ENCODE peak calls at places on chromosome 11, in six cellular contexts. F, C, H, G, I and X are unnamed samples.

GRCh38 chr11:61056566-61056965 is 45.7 kb upstream of the CD5 start:
- DNase-seq in F (no peak), I (no peak), H (no peak), C (peak; percentile 54), G (no peak), X (no peak)

GRCh38 chr11:587978-588380 is 11.7 kb downstream of the PHRF1 start:
- DNase-seq in C (no peak), G (no peak), H (peak; percentile 58), F (peak; percentile 54), I (peak; percentile 58), X (no peak)

GRCh38 chr11:87535513-87535912 is 497.8 kb downstream of the TMEM135 start:
- DNase-seq in C (no peak), I (no peak), H (no peak), G (no peak), F (no peak), X (no peak)

GRCh38 chr11:8034604-8035224 is 46.3 kb upstream of the TUB start:
- DNase-seq in F (no peak), H (no peak), C (no peak), I (no peak), G (no peak), X (peak; percentile 70)

GRCh38 chr11:45692808-45693453 is 27.5 kb upstream of the CHST1 start:
- DNase-seq in F (no peak), G (no peak), C (no peak), H (no peak), I (no peak), X (no peak)

GRCh38 chr11:108620958-108621772 is 27.6 kb upstream of the EXPH5 start:
- DNase-seq in C (no peak), I (peak; percentile 10), G (no peak), F (no peak), H (no peak), X (no peak)

GRCh38 chr11:2789331-2789730 is 89.5 kb upstream of the KCNQ1OT1 start:
- DNase-seq in F (no peak), H (peak; percentile 28), C (no peak), G (no peak), I (no peak), X (peak; percentile 49)

GRCh38 chr11:75313457-75314272 is 37.8 kb downstream of the ARRB1 start:
- DNase-seq in G (peak; percentile 55), H (peak; percentile 77), I (peak; percentile 81), C (peak; percentile 36), F (no peak), X (no peak)

GRCh38 chr11:92671081-92671480 is 298.4 kb upstream of the MTNR1B start:
- DNase-seq in I (no peak), F (no peak), C (no peak), H (no peak), G (no peak), X (no peak)

GRCh38 chr11:1952806-1953482 is 5.8 kb downstream of the MRPL23 start:
- DNase-seq in G (no peak), C (no peak), H (peak; percentile 23), F (no peak), I (no peak), X (peak; percentile 13)

GRCh38 chr11:18611196-18611595 is 11.6 kb downstream of the MISFA start:
- DNase-seq in I (peak; percentile 18), F (no peak), H (no peak), G (no peak), C (no peak), X (no peak)

GRCh38 chr11:134293119-134294113 is 17.2 kb downstream of the GLB1L3 start:
- DNase-seq in G (no peak), I (no peak), H (no peak), F (no peak), C (no peak), X (peak; percentile 49)

GRCh38 chr11:225734-226453 is 10.2 kb downstream of the SIRT3 start:
- DNase-seq in G (no peak), H (no peak), I (peak; percentile 50), F (no peak), C (no peak), X (peak; percentile 15)

GRCh38 chr11:61679893-61680621 is at the start of gene DAGLA:
- DNase-seq in I (peak; percentile 43), F (peak; percentile 66), G (peak; percentile 62), H (peak; percentile 91), C (peak; percentile 86), X (peak; percentile 47)

GRCh38 chr11:128776434-128777284 is 82.8 kb downstream of the FLI1 start:
- DNase-seq in H (peak; percentile 81), F (peak; percentile 41), G (no peak), I (peak; percentile 33), C (peak; percentile 72), X (no peak)

GRCh38 chr11:102494216-102494615 is 36.3 kb downstream of the MMP7 start:
- DNase-seq in C (no peak), H (no peak), I (peak; percentile 51), F (peak; percentile 15), G (no peak), X (no peak)

GRCh38 chr11:123776160-123776559 is 21.8 kb upstream of the OR6X1 start:
- DNase-seq in C (no peak), I (no peak), F (no peak), H (no peak), G (no peak), X (no peak)

GRCh38 chr11:1745701-1746320 is 4.6 kb downstream of the IFITM10 start:
- DNase-seq in F (no peak), C (no peak), H (no peak), G (no peak), I (no peak), X (no peak)

GRCh38 chr11:93477684-93478234 is 65.4 kb downstream of the SMCO4 start:
- DNase-seq in C (no peak), G (no peak), H (no peak), F (no peak), I (peak; percentile 11), X (no peak)

GRCh38 chr11:77244277-77245014 is 57.0 kb downstream of the GDPD4 start:
- DNase-seq in F (no peak), C (no peak), I (peak; percentile 85), H (no peak), G (no peak), X (no peak)

GRCh38 chr11:43830928-43831440 is 49.6 kb upstream of the ALKBH3 start:
- DNase-seq in C (peak; percentile 7), H (no peak), G (no peak), F (peak; percentile 84), I (peak; percentile 100), X (no peak)

GRCh38 chr11:17376493-17376892 is 12.0 kb downstream of the KCNJ11 start:
- DNase-seq in I (no peak), F (no peak), C (no peak), H (no peak), G (no peak), X (no peak)

GRCh38 chr11:17375547-17375946 is 12.9 kb downstream of the KCNJ11 start:
- DNase-seq in G (no peak), F (no peak), C (no peak), H (no peak), I (no peak), X (no peak)

GRCh38 chr11:17381156-17381555 is 7.3 kb downstream of the KCNJ11 start:
- DNase-seq in C (no peak), I (peak; percentile 62), G (no peak), H (no peak), F (no peak), X (no peak)

GRCh38 chr11:17379383-17380180 is 8.9 kb downstream of the KCNJ11 start:
- DNase-seq in H (no peak), C (no peak), G (no peak), F (no peak), I (no peak), X (no peak)

DNA sequence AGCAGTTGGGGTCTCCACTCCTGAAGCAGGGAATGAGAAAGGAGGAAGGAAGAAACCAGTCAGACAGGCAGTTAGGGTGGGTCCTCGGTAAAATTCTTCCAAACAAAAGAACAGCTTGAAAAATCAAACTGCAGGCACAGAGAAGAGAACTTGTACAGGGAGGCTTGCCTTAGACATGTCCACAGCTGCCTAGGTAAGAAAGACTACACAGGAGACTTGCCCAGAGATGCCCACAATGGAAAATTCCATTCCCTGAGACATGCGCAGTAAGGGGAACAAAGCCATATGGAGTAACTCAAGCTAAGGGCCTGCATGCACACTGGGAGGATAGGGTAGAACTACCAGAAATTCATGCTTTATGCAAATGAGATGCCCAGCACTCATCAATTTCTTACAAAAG is 9.8 kb downstream of the KCNJ11 start:
- DNase-seq in G (no peak), F (no peak), H (no peak), C (no peak), I (no peak), X (no peak)
- H3K4me3 ChIP-seq in G (no peak overlapping the region), F (no peak overlapping the region), H (no peak overlapping the region), C (no peak overlapping the region), I (no peak overlapping the region), X (no peak overlapping the region)

GRCh38 chr11:119094816-119095065 is 6.9 kb downstream of the DPAGT1 start:
- DNase-seq in I (peak; percentile 86), C (peak; percentile 92), G (peak; percentile 64), H (peak; percentile 91), F (no peak), X (peak; percentile 95)

GRCh38 chr11:119093951-119094815 is 7.5 kb downstream of the DPAGT1 start:
- DNase-seq in I (peak; percentile 38), F (no peak), C (peak; percentile 44), G (no peak), H (no peak), X (no peak)

GRCh38 chr11:119092880-119093665 is 8.4 kb downstream of the HMBS start:
- DNase-seq in H (no peak), C (peak; percentile 53), I (peak; percentile 42), F (no peak), G (no peak), X (no peak)

GRCh38 chr11:119093666-119093950 is 8.0 kb downstream of the DPAGT1 start:
- DNase-seq in G (no peak), C (no peak), F (no peak), I (no peak), H (no peak), X (no peak)

GRCh38 chr11:119095066-119095880 is 6.4 kb downstream of the DPAGT1 start:
- DNase-seq in F (peak; percentile 93), H (peak; percentile 99), C (peak; percentile 99), G (peak; percentile 99), I (peak; percentile 99), X (peak; percentile 99)
- TF ChIP-seq POLR2A in F (peak; percentile 99), H (peak; percentile 70), C (peak; percentile 99), G (peak; percentile 97), I (peak; percentile 100), X (peak; percentile 94)

GRCh38 chr11:34209809-34210208 is 104.4 kb downstream of the NAT10 start:
- DNase-seq in I (no peak), G (no peak), C (no peak), H (no peak), F (no peak), X (no peak)
- TF ChIP-seq CTCF in I (no peak), G (no peak), C (no peak), H (no peak), F (no peak), X (no peak)

GRCh38 chr11:114158886-114159285 is 99.4 kb downstream of the ZBTB16 start:
- DNase-seq in I (peak; percentile 56), F (no peak), H (no peak), C (peak; percentile 61), G (no peak), X (no peak)

GRCh38 chr11:114161486-114162250 is 102.2 kb downstream of the ZBTB16 start:
- DNase-seq in C (no peak), H (no peak), F (no peak), G (no peak), I (no peak), X (no peak)

GRCh38 chr11:114160884-114161283 is 101.4 kb downstream of the ZBTB16 start:
- DNase-seq in C (no peak), H (no peak), F (no peak), G (no peak), I (no peak), X (peak; percentile 21)

GRCh38 chr11:114159320-114159719 is 99.8 kb downstream of the ZBTB16 start:
- DNase-seq in C (peak; percentile 19), I (no peak), H (no peak), G (no peak), F (no peak), X (no peak)

GRCh38 chr11:114159802-114160588 is 100.5 kb downstream of the ZBTB16 start:
- DNase-seq in G (peak; percentile 100), H (peak; percentile 99), I (peak; percentile 90), C (peak; percentile 100), F (peak; percentile 18), X (peak; percentile 99)
- H3K4me3 ChIP-seq in G (peak overlapping the region; percentile 7), H (peak overlapping the region; percentile 30), I (no peak overlapping the region), C (no peak overlapping the region), F (no peak overlapping the region), X (no peak overlapping the region)